ENCODE peak calls at places on chromosomes 16 and 17, in eight cellular contexts. One of them, this sample, is unnamed.

GRCh38 chr17:27460196-27460725 is 4.0 kb downstream of the KSR1 start:
- DNase-seq in esophagus squamous epithelium: no peak
- DNase-seq in mesenchymal stem cell: no peak
- DNase-seq in ovary: no peak
- DNase-seq in hepatocyte: peak; percentile 30
- DNase-seq in testis: no peak
- DNase-seq in caudate nucleus: no peak
- DNase-seq in body of pancreas: peak; percentile 32
- DNase-seq in this sample: no peak

GRCh38 chr16:27080870-27081269 is 14.1 kb downstream of the C16orf82 start:
- DNase-seq in esophagus squamous epithelium: no peak
- DNase-seq in mesenchymal stem cell: peak; percentile 7
- DNase-seq in ovary: no peak
- DNase-seq in hepatocyte: peak; percentile 17
- DNase-seq in testis: no peak
- DNase-seq in caudate nucleus: no peak
- DNase-seq in body of pancreas: no peak
- DNase-seq in this sample: no peak

GRCh38 chr17:72097144-72097543 is 23.7 kb upstream of the SOX9 start:
- DNase-seq in esophagus squamous epithelium: no peak
- DNase-seq in mesenchymal stem cell: no peak
- DNase-seq in ovary: no peak
- DNase-seq in hepatocyte: no peak
- DNase-seq in testis: no peak
- DNase-seq in caudate nucleus: no peak
- DNase-seq in body of pancreas: no peak
- DNase-seq in this sample: no peak

GRCh38 chr17:42055496-42055895 is 5.1 kb upstream of the C17orf113 start:
- DNase-seq in esophagus squamous epithelium: no peak
- DNase-seq in mesenchymal stem cell: no peak
- DNase-seq in ovary: no peak
- DNase-seq in hepatocyte: no peak
- DNase-seq in testis: peak; percentile 75
- DNase-seq in caudate nucleus: no peak
- DNase-seq in body of pancreas: no peak
- DNase-seq in this sample: no peak

GRCh38 chr17:43011728-43012472 is 5.3 kb downstream of the IFI35 start:
- DNase-seq in esophagus squamous epithelium: no peak
- DNase-seq in mesenchymal stem cell: no peak
- DNase-seq in ovary: no peak
- DNase-seq in hepatocyte: no peak
- DNase-seq in testis: no peak
- DNase-seq in caudate nucleus: no peak
- DNase-seq in body of pancreas: no peak
- DNase-seq in this sample: peak; percentile 84

GRCh38 chr17:49486012-49486641 is 9.0 kb upstream of the NGFR start:
- DNase-seq in esophagus squamous epithelium: no peak
- DNase-seq in mesenchymal stem cell: no peak
- DNase-seq in ovary: no peak
- DNase-seq in hepatocyte: peak; percentile 46
- DNase-seq in testis: no peak
- DNase-seq in caudate nucleus: no peak
- DNase-seq in body of pancreas: no peak
- DNase-seq in this sample: no peak

GRCh38 chr16:67302882-67303434 is 23.6 kb downstream of the KCTD19 start:
- DNase-seq in esophagus squamous epithelium: no peak
- DNase-seq in mesenchymal stem cell: no peak
- DNase-seq in ovary: no peak
- DNase-seq in hepatocyte: no peak
- DNase-seq in testis: no peak
- DNase-seq in caudate nucleus: no peak
- DNase-seq in body of pancreas: no peak
- DNase-seq in this sample: no peak

GRCh38 chr16:27335349-27336052 is 21.7 kb downstream of the IL4R start:
- DNase-seq in esophagus squamous epithelium: no peak
- DNase-seq in mesenchymal stem cell: peak; percentile 57
- DNase-seq in ovary: no peak
- DNase-seq in hepatocyte: no peak
- DNase-seq in testis: no peak
- DNase-seq in caudate nucleus: no peak
- DNase-seq in body of pancreas: no peak
- DNase-seq in this sample: no peak

GRCh38 chr16:12340151-12340733 is 363.7 kb downstream of the SNX29 start:
- DNase-seq in esophagus squamous epithelium: no peak
- DNase-seq in mesenchymal stem cell: peak; percentile 39
- DNase-seq in ovary: no peak
- DNase-seq in hepatocyte: peak; percentile 69
- DNase-seq in testis: peak; percentile 63
- DNase-seq in caudate nucleus: no peak
- DNase-seq in body of pancreas: peak; percentile 54
- DNase-seq in this sample: no peak

DNA sequence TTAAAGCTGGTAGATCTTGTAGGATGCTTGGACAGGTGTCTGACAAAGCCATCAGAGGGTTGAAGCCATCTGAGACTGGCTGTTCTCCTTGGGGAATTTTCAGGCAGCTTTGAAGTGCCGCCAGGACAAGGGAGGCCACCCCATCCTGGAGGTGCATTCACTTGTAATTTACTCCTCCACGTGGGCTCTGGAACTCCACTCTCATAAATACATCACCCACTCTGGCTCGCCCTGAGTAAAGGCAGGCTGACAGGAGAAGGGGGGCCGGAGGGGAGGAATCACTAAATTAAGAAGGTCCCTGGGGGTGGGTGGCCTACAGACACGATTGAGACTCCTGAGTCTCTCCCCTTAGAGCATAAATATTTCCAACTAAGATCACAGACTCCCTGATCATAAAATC is 56.3 kb upstream of the HNF1B start:
- DNase-seq in esophagus squamous epithelium: no peak
- DNase-seq in mesenchymal stem cell: no peak
- DNase-seq in ovary: no peak
- DNase-seq in hepatocyte: no peak
- DNase-seq in testis: no peak
- DNase-seq in caudate nucleus: no peak
- DNase-seq in body of pancreas: no peak
- DNase-seq in this sample: no peak
- H3K27ac ChIP-seq in esophagus squamous epithelium: no peak overlapping the region
- H3K27ac ChIP-seq in mesenchymal stem cell: peak overlapping the region; percentile 77
- H3K27ac ChIP-seq in ovary: no peak overlapping the region
- H3K27ac ChIP-seq in hepatocyte: no peak overlapping the region
- H3K27ac ChIP-seq in testis: no peak overlapping the region
- H3K27ac ChIP-seq in caudate nucleus: no peak overlapping the region
- H3K27ac ChIP-seq in body of pancreas: no peak overlapping the region
- H3K27ac ChIP-seq in this sample: no peak overlapping the region

DNA sequence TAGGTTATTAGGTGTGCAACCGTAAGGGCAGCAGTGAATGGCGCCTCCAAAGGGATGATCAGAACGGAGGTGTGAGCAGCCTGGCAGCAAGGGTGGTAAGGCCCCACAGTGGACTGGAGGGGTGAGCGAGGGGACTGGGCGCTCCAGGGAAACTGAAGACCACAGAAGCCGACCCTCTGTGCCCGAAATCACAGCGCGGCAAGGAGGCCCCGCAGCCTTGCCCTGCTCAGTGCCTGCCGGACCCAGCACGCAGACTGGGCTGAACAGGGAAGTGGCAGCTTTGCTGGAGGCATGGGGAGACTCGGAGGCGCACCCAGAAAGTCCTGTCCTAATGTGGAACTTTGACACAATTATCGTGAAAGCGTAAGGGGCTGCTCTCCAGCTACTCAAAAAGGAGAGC is 38.4 kb downstream of the KLHDC4 start:
- DNase-seq in esophagus squamous epithelium: no peak
- DNase-seq in mesenchymal stem cell: no peak
- DNase-seq in ovary: no peak
- DNase-seq in hepatocyte: no peak
- DNase-seq in testis: no peak
- DNase-seq in caudate nucleus: no peak
- DNase-seq in body of pancreas: no peak
- DNase-seq in this sample: no peak
- H3K27ac ChIP-seq in esophagus squamous epithelium: no peak overlapping the region
- H3K27ac ChIP-seq in mesenchymal stem cell: no peak overlapping the region
- H3K27ac ChIP-seq in ovary: no peak overlapping the region
- H3K27ac ChIP-seq in hepatocyte: no peak overlapping the region
- H3K27ac ChIP-seq in testis: no peak overlapping the region
- H3K27ac ChIP-seq in caudate nucleus: no peak overlapping the region
- H3K27ac ChIP-seq in body of pancreas: no peak overlapping the region
- H3K27ac ChIP-seq in this sample: no peak overlapping the region

DNA sequence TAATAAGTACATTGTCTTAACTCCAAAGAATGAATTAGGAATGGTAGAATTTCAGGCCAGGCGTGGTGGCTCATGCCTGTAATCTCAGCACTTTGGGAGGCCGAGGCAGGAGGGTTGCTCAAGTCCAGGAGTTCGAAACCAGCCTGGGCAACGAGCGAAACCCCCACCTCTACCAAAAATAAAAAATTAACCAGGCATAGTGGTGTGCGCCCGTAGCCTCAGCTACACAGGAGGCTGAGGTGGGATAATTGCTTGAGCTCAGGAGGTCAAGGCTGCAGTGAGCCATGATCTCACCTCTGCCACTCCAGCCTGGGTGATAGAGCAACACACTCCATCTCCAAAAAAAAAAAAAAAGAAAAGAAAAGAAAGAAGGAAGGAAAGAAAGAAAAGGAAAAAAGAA is 18.5 kb upstream of the BBS2 start:
- DNase-seq in esophagus squamous epithelium: no peak
- DNase-seq in mesenchymal stem cell: no peak
- DNase-seq in ovary: no peak
- DNase-seq in hepatocyte: no peak
- DNase-seq in testis: no peak
- DNase-seq in caudate nucleus: no peak
- DNase-seq in body of pancreas: no peak
- DNase-seq in this sample: no peak
- H3K27ac ChIP-seq in esophagus squamous epithelium: no peak overlapping the region
- H3K27ac ChIP-seq in mesenchymal stem cell: no peak overlapping the region
- H3K27ac ChIP-seq in ovary: no peak overlapping the region
- H3K27ac ChIP-seq in hepatocyte: no peak overlapping the region
- H3K27ac ChIP-seq in testis: no peak overlapping the region
- H3K27ac ChIP-seq in caudate nucleus: no peak overlapping the region
- H3K27ac ChIP-seq in body of pancreas: no peak overlapping the region
- H3K27ac ChIP-seq in this sample: no peak overlapping the region

GRCh38 chr16:7513429-7513828 is 180.8 kb downstream of the RBFOX1 start:
- DNase-seq in esophagus squamous epithelium: no peak
- DNase-seq in mesenchymal stem cell: no peak
- DNase-seq in ovary: no peak
- DNase-seq in hepatocyte: peak; percentile 13
- DNase-seq in testis: peak; percentile 42
- DNase-seq in caudate nucleus: no peak
- DNase-seq in body of pancreas: no peak
- DNase-seq in this sample: no peak
- H3K27ac ChIP-seq in esophagus squamous epithelium: no peak overlapping the region
- H3K27ac ChIP-seq in mesenchymal stem cell: no peak overlapping the region
- H3K27ac ChIP-seq in ovary: no peak overlapping the region
- H3K27ac ChIP-seq in hepatocyte: no peak overlapping the region
- H3K27ac ChIP-seq in testis: no peak overlapping the region
- H3K27ac ChIP-seq in caudate nucleus: no peak overlapping the region
- H3K27ac ChIP-seq in body of pancreas: no peak overlapping the region
- H3K27ac ChIP-seq in this sample: no peak overlapping the region

GRCh38 chr16:79370736-79371135 is 229.8 kb downstream of the MAF start:
- DNase-seq in esophagus squamous epithelium: no peak
- DNase-seq in mesenchymal stem cell: no peak
- DNase-seq in ovary: no peak
- DNase-seq in hepatocyte: no peak
- DNase-seq in testis: no peak
- DNase-seq in caudate nucleus: no peak
- DNase-seq in body of pancreas: no peak
- DNase-seq in this sample: no peak
- H3K27ac ChIP-seq in esophagus squamous epithelium: no peak overlapping the region
- H3K27ac ChIP-seq in mesenchymal stem cell: no peak overlapping the region
- H3K27ac ChIP-seq in ovary: no peak overlapping the region
- H3K27ac ChIP-seq in hepatocyte: no peak overlapping the region
- H3K27ac ChIP-seq in testis: no peak overlapping the region
- H3K27ac ChIP-seq in caudate nucleus: no peak overlapping the region
- H3K27ac ChIP-seq in body of pancreas: no peak overlapping the region
- H3K27ac ChIP-seq in this sample: no peak overlapping the region

GRCh38 chr17:66518677-66519076 is 216.3 kb downstream of the PRKCA start:
- DNase-seq in esophagus squamous epithelium: no peak
- DNase-seq in mesenchymal stem cell: no peak
- DNase-seq in ovary: no peak
- DNase-seq in hepatocyte: no peak
- DNase-seq in testis: no peak
- DNase-seq in caudate nucleus: no peak
- DNase-seq in body of pancreas: no peak
- DNase-seq in this sample: no peak

GRCh38 chr17:66514227-66514806 is 211.9 kb downstream of the PRKCA start:
- DNase-seq in esophagus squamous epithelium: no peak
- DNase-seq in mesenchymal stem cell: peak; percentile 40
- DNase-seq in ovary: no peak
- DNase-seq in hepatocyte: no peak
- DNase-seq in testis: no peak
- DNase-seq in caudate nucleus: no peak
- DNase-seq in body of pancreas: no peak
- DNase-seq in this sample: no peak

GRCh38 chr17:66518108-66518507 is 215.7 kb downstream of the PRKCA start:
- DNase-seq in esophagus squamous epithelium: no peak
- DNase-seq in mesenchymal stem cell: peak; percentile 22
- DNase-seq in ovary: no peak
- DNase-seq in hepatocyte: no peak
- DNase-seq in testis: no peak
- DNase-seq in caudate nucleus: no peak
- DNase-seq in body of pancreas: no peak
- DNase-seq in this sample: no peak

GRCh38 chr17:66520986-66521385 is 218.6 kb downstream of the PRKCA start:
- DNase-seq in esophagus squamous epithelium: no peak
- DNase-seq in mesenchymal stem cell: no peak
- DNase-seq in ovary: no peak
- DNase-seq in hepatocyte: no peak
- DNase-seq in testis: no peak
- DNase-seq in caudate nucleus: no peak
- DNase-seq in body of pancreas: no peak
- DNase-seq in this sample: no peak

GRCh38 chr17:66517336-66518009 is 215.1 kb downstream of the PRKCA start:
- DNase-seq in esophagus squamous epithelium: no peak
- DNase-seq in mesenchymal stem cell: no peak
- DNase-seq in ovary: no peak
- DNase-seq in hepatocyte: no peak
- DNase-seq in testis: no peak
- DNase-seq in caudate nucleus: no peak
- DNase-seq in body of pancreas: no peak
- DNase-seq in this sample: no peak
- H3K27ac ChIP-seq in esophagus squamous epithelium: no peak overlapping the region
- H3K27ac ChIP-seq in mesenchymal stem cell: no peak overlapping the region
- H3K27ac ChIP-seq in ovary: no peak overlapping the region
- H3K27ac ChIP-seq in hepatocyte: no peak overlapping the region
- H3K27ac ChIP-seq in testis: no peak overlapping the region
- H3K27ac ChIP-seq in caudate nucleus: peak overlapping the region; percentile 67
- H3K27ac ChIP-seq in body of pancreas: no peak overlapping the region
- H3K27ac ChIP-seq in this sample: no peak overlapping the region